ENCODE peak calls at places on chromosomes 11 and 22, in ten cellular contexts. One of them, this sample, is unnamed. For H3K4me1 and H3K36me3, the result is how much of the 10 kb centered on the place peaks cover.

GRCh38 chr22:48156603-48157355 is 1394.3 kb downstream of the TBC1D22A start:
- DNase-seq in effector memory CD4-positive, alpha-beta T cell: no peak
- DNase-seq in IMR-90: no peak
- DNase-seq in OCI-LY7: no peak
- DNase-seq in hepatocyte: no peak
- DNase-seq in spleen: no peak
- DNase-seq in pancreas: no peak
- DNase-seq in stomach: no peak
- DNase-seq in GM12878: no peak
- DNase-seq in CD4-positive, alpha-beta memory T cell: no peak
- DNase-seq in this sample: no peak

GRCh38 chr11:69381681-69382130 is 87.8 kb downstream of the MYEOV start:
- DNase-seq in GM12878: no peak
- DNase-seq in CD4-positive, alpha-beta memory T cell: no peak
- DNase-seq in OCI-LY7: no peak
- DNase-seq in IMR-90: no peak
- DNase-seq in spleen: peak
- DNase-seq in pancreas: no peak
- DNase-seq in stomach: peak
- DNase-seq in effector memory CD4-positive, alpha-beta T cell: no peak
- DNase-seq in hepatocyte: no peak
- DNase-seq in this sample: no peak

GRCh38 chr22:36734171-36735058 is 30.9 kb upstream of the CACNG2 start:
- DNase-seq in hepatocyte: no peak
- DNase-seq in GM12878: no peak
- DNase-seq in pancreas: peak
- DNase-seq in spleen: no peak
- DNase-seq in effector memory CD4-positive, alpha-beta T cell: no peak
- DNase-seq in OCI-LY7: no peak
- DNase-seq in IMR-90: peak
- DNase-seq in stomach: peak
- DNase-seq in CD4-positive, alpha-beta memory T cell: no peak
- DNase-seq in this sample: no peak

GRCh38 chr11:122226810-122227379 is 110.9 kb upstream of the BLID start:
- DNase-seq in pancreas: no peak
- DNase-seq in stomach: no peak
- DNase-seq in hepatocyte: no peak
- DNase-seq in IMR-90: no peak
- DNase-seq in CD4-positive, alpha-beta memory T cell: no peak
- DNase-seq in effector memory CD4-positive, alpha-beta T cell: no peak
- DNase-seq in spleen: no peak
- DNase-seq in GM12878: no peak
- DNase-seq in OCI-LY7: no peak
- DNase-seq in this sample: no peak

GRCh38 chr11:73340164-73340563 is 32.1 kb downstream of the ARHGEF17 start:
- DNase-seq in stomach: no peak
- DNase-seq in OCI-LY7: no peak
- DNase-seq in effector memory CD4-positive, alpha-beta T cell: no peak
- DNase-seq in hepatocyte: no peak
- DNase-seq in spleen: no peak
- DNase-seq in pancreas: no peak
- DNase-seq in IMR-90: no peak
- DNase-seq in CD4-positive, alpha-beta memory T cell: no peak
- DNase-seq in GM12878: no peak
- DNase-seq in this sample: no peak

GRCh38 chr11:31958086-31958735 is 132.7 kb upstream of the RCN1 start:
- DNase-seq in stomach: peak
- DNase-seq in CD4-positive, alpha-beta memory T cell: peak
- DNase-seq in spleen: peak
- DNase-seq in IMR-90: peak
- DNase-seq in pancreas: peak
- DNase-seq in effector memory CD4-positive, alpha-beta T cell: peak
- DNase-seq in hepatocyte: peak
- DNase-seq in OCI-LY7: peak
- DNase-seq in GM12878: peak
- DNase-seq in this sample: peak

GRCh38 chr11:119368121-119369034 is 13.1 kb downstream of the USP2 start:
- DNase-seq in OCI-LY7: no peak
- DNase-seq in hepatocyte: peak
- DNase-seq in IMR-90: peak
- DNase-seq in effector memory CD4-positive, alpha-beta T cell: no peak
- DNase-seq in GM12878: no peak
- DNase-seq in pancreas: peak
- DNase-seq in stomach: peak
- DNase-seq in spleen: peak
- DNase-seq in CD4-positive, alpha-beta memory T cell: no peak
- DNase-seq in this sample: no peak

GRCh38 chr11:12235945-12236743 is 125.8 kb downstream of the MICAL2 start:
- DNase-seq in hepatocyte: peak
- DNase-seq in spleen: no peak
- DNase-seq in stomach: peak
- DNase-seq in effector memory CD4-positive, alpha-beta T cell: peak
- DNase-seq in pancreas: no peak
- DNase-seq in CD4-positive, alpha-beta memory T cell: peak
- DNase-seq in GM12878: peak
- DNase-seq in OCI-LY7: peak
- DNase-seq in IMR-90: peak
- DNase-seq in this sample: peak

GRCh38 chr11:46475041-46475925 is 83.7 kb upstream of the CHRM4 start:
- DNase-seq in spleen: no peak
- DNase-seq in effector memory CD4-positive, alpha-beta T cell: no peak
- DNase-seq in OCI-LY7: no peak
- DNase-seq in hepatocyte: no peak
- DNase-seq in CD4-positive, alpha-beta memory T cell: no peak
- DNase-seq in IMR-90: no peak
- DNase-seq in pancreas: no peak
- DNase-seq in GM12878: no peak
- DNase-seq in stomach: no peak
- DNase-seq in this sample: no peak

GRCh38 chr11:33515347-33515746 is 185.3 kb downstream of the C11orf91 start:
- DNase-seq in OCI-LY7: peak
- DNase-seq in effector memory CD4-positive, alpha-beta T cell: no peak
- DNase-seq in GM12878: no peak
- DNase-seq in CD4-positive, alpha-beta memory T cell: no peak
- DNase-seq in spleen: no peak
- DNase-seq in IMR-90: peak
- DNase-seq in stomach: no peak
- DNase-seq in pancreas: no peak
- DNase-seq in hepatocyte: no peak
- DNase-seq in this sample: no peak

GRCh38 chr22:27108425-27109114 is 451.2 kb downstream of the MIAT start:
- DNase-seq in OCI-LY7: no peak
- DNase-seq in GM12878: no peak
- DNase-seq in pancreas: no peak
- DNase-seq in effector memory CD4-positive, alpha-beta T cell: no peak
- DNase-seq in CD4-positive, alpha-beta memory T cell: no peak
- DNase-seq in IMR-90: no peak
- DNase-seq in spleen: no peak
- DNase-seq in stomach: peak
- DNase-seq in hepatocyte: peak
- DNase-seq in this sample: no peak

GRCh38 chr11:124762077-124762623 is at the start of gene ESAM:
- DNase-seq in hepatocyte: peak
- DNase-seq in GM12878: no peak
- DNase-seq in OCI-LY7: peak
- DNase-seq in stomach: peak
- DNase-seq in effector memory CD4-positive, alpha-beta T cell: peak
- DNase-seq in pancreas: no peak
- DNase-seq in CD4-positive, alpha-beta memory T cell: peak
- DNase-seq in IMR-90: no peak
- DNase-seq in spleen: peak
- DNase-seq in this sample: peak
- H3K4me1 ChIP-seq in hepatocyte: under half
- H3K4me1 ChIP-seq in GM12878: under half
- H3K4me1 ChIP-seq in OCI-LY7: under half
- H3K4me1 ChIP-seq in stomach: half or more
- H3K4me1 ChIP-seq in effector memory CD4-positive, alpha-beta T cell: under half
- H3K4me1 ChIP-seq in pancreas: under half
- H3K4me1 ChIP-seq in CD4-positive, alpha-beta memory T cell: under half
- H3K4me1 ChIP-seq in IMR-90: under half
- H3K4me1 ChIP-seq in spleen: under half
- H3K4me1 ChIP-seq in this sample: under half

GRCh38 chr11:114889464-114890065 is 211.2 kb downstream of the NXPE2 start:
- DNase-seq in spleen: no peak
- DNase-seq in hepatocyte: no peak
- DNase-seq in IMR-90: no peak
- DNase-seq in OCI-LY7: no peak
- DNase-seq in pancreas: no peak
- DNase-seq in GM12878: no peak
- DNase-seq in CD4-positive, alpha-beta memory T cell: no peak
- DNase-seq in effector memory CD4-positive, alpha-beta T cell: no peak
- DNase-seq in stomach: no peak
- DNase-seq in this sample: no peak
- H3K4me3 ChIP-seq in spleen: no peak
- H3K4me3 ChIP-seq in hepatocyte: no peak
- H3K4me3 ChIP-seq in IMR-90: no peak
- H3K4me3 ChIP-seq in OCI-LY7: no peak
- H3K4me3 ChIP-seq in pancreas: no peak
- H3K4me3 ChIP-seq in GM12878: no peak
- H3K4me3 ChIP-seq in CD4-positive, alpha-beta memory T cell: no peak
- H3K4me3 ChIP-seq in effector memory CD4-positive, alpha-beta T cell: no peak
- H3K4me3 ChIP-seq in stomach: no peak
- H3K4me3 ChIP-seq in this sample: no peak

GRCh38 chr11:125603207-125603606 is 10.6 kb downstream of the STT3A start:
- DNase-seq in stomach: no peak
- DNase-seq in effector memory CD4-positive, alpha-beta T cell: no peak
- DNase-seq in IMR-90: peak
- DNase-seq in OCI-LY7: no peak
- DNase-seq in spleen: no peak
- DNase-seq in GM12878: no peak
- DNase-seq in hepatocyte: no peak
- DNase-seq in pancreas: no peak
- DNase-seq in CD4-positive, alpha-beta memory T cell: no peak
- DNase-seq in this sample: no peak

GRCh38 chr11:125594958-125595357 is 2.3 kb downstream of the STT3A start:
- DNase-seq in CD4-positive, alpha-beta memory T cell: no peak
- DNase-seq in effector memory CD4-positive, alpha-beta T cell: no peak
- DNase-seq in OCI-LY7: peak
- DNase-seq in pancreas: no peak
- DNase-seq in GM12878: no peak
- DNase-seq in hepatocyte: no peak
- DNase-seq in stomach: no peak
- DNase-seq in IMR-90: no peak
- DNase-seq in spleen: no peak
- DNase-seq in this sample: no peak

DNA sequence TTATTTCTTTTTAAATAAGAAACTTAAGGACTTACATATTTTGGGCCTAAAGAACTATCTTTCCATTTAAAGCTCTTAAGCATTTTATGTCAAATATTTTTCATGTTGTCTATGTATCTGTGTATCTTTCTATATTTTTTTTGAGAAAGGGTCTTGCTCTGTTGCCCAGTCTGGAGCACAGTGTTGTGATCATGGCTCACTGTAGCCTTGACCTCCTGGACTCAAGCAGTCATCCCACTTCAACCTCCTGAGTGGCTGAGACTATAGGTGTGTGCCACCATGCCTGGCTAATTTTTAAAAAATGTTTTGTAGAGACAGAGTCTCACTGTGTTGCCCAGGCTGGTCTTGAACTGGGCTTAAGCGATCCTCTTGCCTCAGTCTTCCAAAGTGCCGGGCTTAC is 8.0 kb downstream of the STT3A start:
- DNase-seq in spleen: no peak
- DNase-seq in OCI-LY7: no peak
- DNase-seq in hepatocyte: no peak
- DNase-seq in IMR-90: no peak
- DNase-seq in stomach: no peak
- DNase-seq in effector memory CD4-positive, alpha-beta T cell: no peak
- DNase-seq in GM12878: no peak
- DNase-seq in pancreas: no peak
- DNase-seq in CD4-positive, alpha-beta memory T cell: no peak
- DNase-seq in this sample: no peak
- H3K36me3 ChIP-seq in spleen: half or more
- H3K36me3 ChIP-seq in OCI-LY7: half or more
- H3K36me3 ChIP-seq in hepatocyte: under half
- H3K36me3 ChIP-seq in IMR-90: under half
- H3K36me3 ChIP-seq in stomach: half or more
- H3K36me3 ChIP-seq in effector memory CD4-positive, alpha-beta T cell: half or more
- H3K36me3 ChIP-seq in GM12878: under half
- H3K36me3 ChIP-seq in pancreas: under half
- H3K36me3 ChIP-seq in CD4-positive, alpha-beta memory T cell: half or more
- H3K36me3 ChIP-seq in this sample: half or more

GRCh38 chr11:1660025-1660867 is 30.7 kb downstream of the KRTAP5-5 start:
- DNase-seq in OCI-LY7: no peak
- DNase-seq in stomach: peak
- DNase-seq in effector memory CD4-positive, alpha-beta T cell: no peak
- DNase-seq in hepatocyte: peak
- DNase-seq in pancreas: no peak
- DNase-seq in IMR-90: no peak
- DNase-seq in spleen: no peak
- DNase-seq in GM12878: no peak
- DNase-seq in CD4-positive, alpha-beta memory T cell: no peak
- DNase-seq in this sample: no peak
- H3K4me1 ChIP-seq in OCI-LY7: under half
- H3K4me1 ChIP-seq in stomach: under half
- H3K4me1 ChIP-seq in effector memory CD4-positive, alpha-beta T cell: under half
- H3K4me1 ChIP-seq in hepatocyte: under half
- H3K4me1 ChIP-seq in pancreas: under half
- H3K4me1 ChIP-seq in IMR-90: under half
- H3K4me1 ChIP-seq in spleen: under half
- H3K4me1 ChIP-seq in GM12878: under half
- H3K4me1 ChIP-seq in CD4-positive, alpha-beta memory T cell: under half
- H3K4me1 ChIP-seq in this sample: under half

GRCh38 chr11:101909087-101909486 is 5.7 kb upstream of the CEP126 start:
- DNase-seq in GM12878: no peak
- DNase-seq in OCI-LY7: no peak
- DNase-seq in stomach: no peak
- DNase-seq in hepatocyte: no peak
- DNase-seq in IMR-90: no peak
- DNase-seq in spleen: no peak
- DNase-seq in effector memory CD4-positive, alpha-beta T cell: no peak
- DNase-seq in pancreas: no peak
- DNase-seq in CD4-positive, alpha-beta memory T cell: no peak
- DNase-seq in this sample: no peak

GRCh38 chr11:101912823-101913284 is 2.0 kb upstream of the CEP126 start:
- DNase-seq in stomach: no peak
- DNase-seq in OCI-LY7: no peak
- DNase-seq in effector memory CD4-positive, alpha-beta T cell: no peak
- DNase-seq in pancreas: no peak
- DNase-seq in IMR-90: peak
- DNase-seq in CD4-positive, alpha-beta memory T cell: no peak
- DNase-seq in spleen: no peak
- DNase-seq in GM12878: no peak
- DNase-seq in hepatocyte: peak
- DNase-seq in this sample: no peak

GRCh38 chr11:101913631-101914030 is 1.2 kb upstream of the CEP126 start:
- DNase-seq in pancreas: no peak
- DNase-seq in OCI-LY7: no peak
- DNase-seq in spleen: no peak
- DNase-seq in hepatocyte: no peak
- DNase-seq in effector memory CD4-positive, alpha-beta T cell: no peak
- DNase-seq in stomach: no peak
- DNase-seq in GM12878: no peak
- DNase-seq in CD4-positive, alpha-beta memory T cell: no peak
- DNase-seq in IMR-90: no peak
- DNase-seq in this sample: no peak

GRCh38 chr11:101907826-101908225 is 7.0 kb upstream of the CEP126 start:
- DNase-seq in stomach: no peak
- DNase-seq in effector memory CD4-positive, alpha-beta T cell: no peak
- DNase-seq in GM12878: no peak
- DNase-seq in CD4-positive, alpha-beta memory T cell: no peak
- DNase-seq in OCI-LY7: no peak
- DNase-seq in IMR-90: no peak
- DNase-seq in pancreas: no peak
- DNase-seq in spleen: no peak
- DNase-seq in hepatocyte: no peak
- DNase-seq in this sample: no peak
- H3K4me3 ChIP-seq in stomach: no peak
- H3K4me3 ChIP-seq in effector memory CD4-positive, alpha-beta T cell: no peak
- H3K4me3 ChIP-seq in GM12878: no peak
- H3K4me3 ChIP-seq in CD4-positive, alpha-beta memory T cell: no peak
- H3K4me3 ChIP-seq in OCI-LY7: no peak
- H3K4me3 ChIP-seq in IMR-90: no peak
- H3K4me3 ChIP-seq in pancreas: no peak
- H3K4me3 ChIP-seq in spleen: no peak
- H3K4me3 ChIP-seq in hepatocyte: no peak
- H3K4me3 ChIP-seq in this sample: no peak